ENCODE peak calls at places on chromosomes 13 and 19, in six cellular contexts. One of them, this sample, is unnamed.

GRCh38 chr13:112254061-112254818 is 121.9 kb upstream of the SPACA7 start:
- DNase-seq in stimulated activated CD8-positive, alpha-beta memory T cell treated with anti-CD3 and anti-CD28 coated beads, Interleukin-4, amount 100 ng/mL, for 4 hours: no peak
- DNase-seq in heart left ventricle: no peak
- DNase-seq in tibial nerve: no peak
- DNase-seq in mesothelial cell of epicardium: no peak
- DNase-seq in A172: no peak
- DNase-seq in this sample: no peak

GRCh38 chr19:42553292-42554045 is 25.2 kb upstream of the CEACAM1 start:
- DNase-seq in stimulated activated CD8-positive, alpha-beta memory T cell treated with anti-CD3 and anti-CD28 coated beads, Interleukin-4, amount 100 ng/mL, for 4 hours: no peak
- DNase-seq in heart left ventricle: peak
- DNase-seq in tibial nerve: no peak
- DNase-seq in mesothelial cell of epicardium: no peak
- DNase-seq in A172: peak
- DNase-seq in this sample: no peak

GRCh38 chr19:16367269-16367683 is 42.6 kb downstream of the KLF2 start:
- DNase-seq in stimulated activated CD8-positive, alpha-beta memory T cell treated with anti-CD3 and anti-CD28 coated beads, Interleukin-4, amount 100 ng/mL, for 4 hours: no peak
- DNase-seq in heart left ventricle: no peak
- DNase-seq in tibial nerve: no peak
- DNase-seq in mesothelial cell of epicardium: no peak
- DNase-seq in A172: no peak
- DNase-seq in this sample: no peak

GRCh38 chr13:40206241-40207109 is 460.0 kb downstream of the FOXO1 start:
- DNase-seq in stimulated activated CD8-positive, alpha-beta memory T cell treated with anti-CD3 and anti-CD28 coated beads, Interleukin-4, amount 100 ng/mL, for 4 hours: no peak
- DNase-seq in heart left ventricle: no peak
- DNase-seq in tibial nerve: no peak
- DNase-seq in mesothelial cell of epicardium: no peak
- DNase-seq in A172: no peak
- DNase-seq in this sample: no peak

GRCh38 chr19:6692027-6692426 is 22.1 kb upstream of the TNFSF14 start:
- DNase-seq in stimulated activated CD8-positive, alpha-beta memory T cell treated with anti-CD3 and anti-CD28 coated beads, Interleukin-4, amount 100 ng/mL, for 4 hours: no peak
- DNase-seq in heart left ventricle: no peak
- DNase-seq in tibial nerve: no peak
- DNase-seq in mesothelial cell of epicardium: no peak
- DNase-seq in A172: no peak
- DNase-seq in this sample: no peak

GRCh38 chr19:34428549-34429285 is 536 bp downstream of the UBA2 start:
- DNase-seq in stimulated activated CD8-positive, alpha-beta memory T cell treated with anti-CD3 and anti-CD28 coated beads, Interleukin-4, amount 100 ng/mL, for 4 hours: no peak
- DNase-seq in heart left ventricle: peak
- DNase-seq in tibial nerve: peak
- DNase-seq in mesothelial cell of epicardium: peak
- DNase-seq in A172: no peak
- DNase-seq in this sample: no peak

GRCh38 chr13:50552424-50552966 is 291.0 kb downstream of the DLEU7 start:
- DNase-seq in stimulated activated CD8-positive, alpha-beta memory T cell treated with anti-CD3 and anti-CD28 coated beads, Interleukin-4, amount 100 ng/mL, for 4 hours: no peak
- DNase-seq in heart left ventricle: no peak
- DNase-seq in tibial nerve: no peak
- DNase-seq in mesothelial cell of epicardium: no peak
- DNase-seq in A172: no peak
- DNase-seq in this sample: no peak

GRCh38 chr19:28537079-28537478 is 675.9 kb downstream of the UQCRFS1 start:
- DNase-seq in stimulated activated CD8-positive, alpha-beta memory T cell treated with anti-CD3 and anti-CD28 coated beads, Interleukin-4, amount 100 ng/mL, for 4 hours: no peak
- DNase-seq in heart left ventricle: no peak
- DNase-seq in tibial nerve: no peak
- DNase-seq in mesothelial cell of epicardium: no peak
- DNase-seq in A172: no peak
- DNase-seq in this sample: no peak

GRCh38 chr13:19984430-19985218 is 26.1 kb downstream of the ZMYM2 start:
- DNase-seq in stimulated activated CD8-positive, alpha-beta memory T cell treated with anti-CD3 and anti-CD28 coated beads, Interleukin-4, amount 100 ng/mL, for 4 hours: no peak
- DNase-seq in heart left ventricle: no peak
- DNase-seq in tibial nerve: no peak
- DNase-seq in mesothelial cell of epicardium: no peak
- DNase-seq in A172: peak
- DNase-seq in this sample: no peak

GRCh38 chr19:5436101-5436947 is 18.9 kb upstream of the ZNRF4 start:
- DNase-seq in stimulated activated CD8-positive, alpha-beta memory T cell treated with anti-CD3 and anti-CD28 coated beads, Interleukin-4, amount 100 ng/mL, for 4 hours: no peak
- DNase-seq in heart left ventricle: peak
- DNase-seq in tibial nerve: no peak
- DNase-seq in mesothelial cell of epicardium: peak
- DNase-seq in A172: peak
- DNase-seq in this sample: peak

GRCh38 chr13:113545931-113546516 is 38.5 kb upstream of the TFDP1 start:
- DNase-seq in stimulated activated CD8-positive, alpha-beta memory T cell treated with anti-CD3 and anti-CD28 coated beads, Interleukin-4, amount 100 ng/mL, for 4 hours: no peak
- DNase-seq in heart left ventricle: peak
- DNase-seq in tibial nerve: no peak
- DNase-seq in mesothelial cell of epicardium: no peak
- DNase-seq in A172: no peak
- DNase-seq in this sample: no peak

GRCh38 chr13:20006206-20006605 is 47.7 kb downstream of the ZMYM2 start:
- DNase-seq in stimulated activated CD8-positive, alpha-beta memory T cell treated with anti-CD3 and anti-CD28 coated beads, Interleukin-4, amount 100 ng/mL, for 4 hours: no peak
- DNase-seq in heart left ventricle: no peak
- DNase-seq in tibial nerve: no peak
- DNase-seq in mesothelial cell of epicardium: no peak
- DNase-seq in A172: peak
- DNase-seq in this sample: no peak

GRCh38 chr13:36839281-36839680 is 20.3 kb downstream of the RFXAP start:
- DNase-seq in stimulated activated CD8-positive, alpha-beta memory T cell treated with anti-CD3 and anti-CD28 coated beads, Interleukin-4, amount 100 ng/mL, for 4 hours: no peak
- DNase-seq in heart left ventricle: no peak
- DNase-seq in tibial nerve: no peak
- DNase-seq in mesothelial cell of epicardium: no peak
- DNase-seq in A172: no peak
- DNase-seq in this sample: no peak

GRCh38 chr19:6677924-6678689 is 8.1 kb upstream of the TNFSF14 start:
- DNase-seq in stimulated activated CD8-positive, alpha-beta memory T cell treated with anti-CD3 and anti-CD28 coated beads, Interleukin-4, amount 100 ng/mL, for 4 hours: no peak
- DNase-seq in heart left ventricle: no peak
- DNase-seq in tibial nerve: no peak
- DNase-seq in mesothelial cell of epicardium: no peak
- DNase-seq in A172: no peak
- DNase-seq in this sample: no peak

GRCh38 chr13:72458701-72459100 is 268.7 kb downstream of the MZT1 start:
- DNase-seq in stimulated activated CD8-positive, alpha-beta memory T cell treated with anti-CD3 and anti-CD28 coated beads, Interleukin-4, amount 100 ng/mL, for 4 hours: no peak
- DNase-seq in heart left ventricle: no peak
- DNase-seq in tibial nerve: no peak
- DNase-seq in mesothelial cell of epicardium: no peak
- DNase-seq in A172: no peak
- DNase-seq in this sample: no peak

GRCh38 chr13:27120811-27121210 is 50.8 kb downstream of the USP12 start:
- DNase-seq in stimulated activated CD8-positive, alpha-beta memory T cell treated with anti-CD3 and anti-CD28 coated beads, Interleukin-4, amount 100 ng/mL, for 4 hours: no peak
- DNase-seq in heart left ventricle: no peak
- DNase-seq in tibial nerve: no peak
- DNase-seq in mesothelial cell of epicardium: no peak
- DNase-seq in A172: no peak
- DNase-seq in this sample: no peak

GRCh38 chr19:58400638-58400915 is 5.1 kb downstream of the RNF225 start:
- DNase-seq in stimulated activated CD8-positive, alpha-beta memory T cell treated with anti-CD3 and anti-CD28 coated beads, Interleukin-4, amount 100 ng/mL, for 4 hours: no peak
- DNase-seq in heart left ventricle: no peak
- DNase-seq in tibial nerve: no peak
- DNase-seq in mesothelial cell of epicardium: no peak
- DNase-seq in A172: no peak
- DNase-seq in this sample: no peak

GRCh38 chr13:91154553-91154952 is 192.9 kb upstream of the MIR17HG start:
- DNase-seq in stimulated activated CD8-positive, alpha-beta memory T cell treated with anti-CD3 and anti-CD28 coated beads, Interleukin-4, amount 100 ng/mL, for 4 hours: no peak
- DNase-seq in heart left ventricle: no peak
- DNase-seq in tibial nerve: no peak
- DNase-seq in mesothelial cell of epicardium: no peak
- DNase-seq in A172: no peak
- DNase-seq in this sample: no peak

GRCh38 chr13:37460211-37460610 is 138.4 kb downstream of the POSTN start:
- DNase-seq in stimulated activated CD8-positive, alpha-beta memory T cell treated with anti-CD3 and anti-CD28 coated beads, Interleukin-4, amount 100 ng/mL, for 4 hours: no peak
- DNase-seq in heart left ventricle: no peak
- DNase-seq in tibial nerve: no peak
- DNase-seq in mesothelial cell of epicardium: no peak
- DNase-seq in A172: no peak
- DNase-seq in this sample: no peak

GRCh38 chr13:33134213-33134612 is 118.0 kb downstream of the KL start:
- DNase-seq in stimulated activated CD8-positive, alpha-beta memory T cell treated with anti-CD3 and anti-CD28 coated beads, Interleukin-4, amount 100 ng/mL, for 4 hours: no peak
- DNase-seq in heart left ventricle: no peak
- DNase-seq in tibial nerve: no peak
- DNase-seq in mesothelial cell of epicardium: no peak
- DNase-seq in A172: no peak
- DNase-seq in this sample: no peak

GRCh38 chr19:38655148-38655824 is 7.8 kb downstream of the ACTN4 start:
- DNase-seq in stimulated activated CD8-positive, alpha-beta memory T cell treated with anti-CD3 and anti-CD28 coated beads, Interleukin-4, amount 100 ng/mL, for 4 hours: no peak
- DNase-seq in heart left ventricle: no peak
- DNase-seq in tibial nerve: no peak
- DNase-seq in mesothelial cell of epicardium: no peak
- DNase-seq in A172: no peak
- DNase-seq in this sample: no peak

GRCh38 chr19:51808333-51808986 is 13.5 kb downstream of the FPR3 start:
- DNase-seq in stimulated activated CD8-positive, alpha-beta memory T cell treated with anti-CD3 and anti-CD28 coated beads, Interleukin-4, amount 100 ng/mL, for 4 hours: no peak
- DNase-seq in heart left ventricle: no peak
- DNase-seq in tibial nerve: no peak
- DNase-seq in mesothelial cell of epicardium: no peak
- DNase-seq in A172: peak
- DNase-seq in this sample: no peak

GRCh38 chr19:47095707-47096704 is 17.6 kb downstream of the ZC3H4 start:
- DNase-seq in stimulated activated CD8-positive, alpha-beta memory T cell treated with anti-CD3 and anti-CD28 coated beads, Interleukin-4, amount 100 ng/mL, for 4 hours: no peak
- DNase-seq in heart left ventricle: peak
- DNase-seq in tibial nerve: no peak
- DNase-seq in mesothelial cell of epicardium: no peak
- DNase-seq in A172: peak
- DNase-seq in this sample: no peak

GRCh38 chr19:5138606-5139594 is 170.0 kb downstream of the KDM4B start:
- DNase-seq in stimulated activated CD8-positive, alpha-beta memory T cell treated with anti-CD3 and anti-CD28 coated beads, Interleukin-4, amount 100 ng/mL, for 4 hours: peak
- DNase-seq in heart left ventricle: peak
- DNase-seq in tibial nerve: peak
- DNase-seq in mesothelial cell of epicardium: no peak
- DNase-seq in A172: peak
- DNase-seq in this sample: no peak

GRCh38 chr19:30070198-30070969 is 128.3 kb downstream of the URI1 start:
- DNase-seq in stimulated activated CD8-positive, alpha-beta memory T cell treated with anti-CD3 and anti-CD28 coated beads, Interleukin-4, amount 100 ng/mL, for 4 hours: no peak
- DNase-seq in heart left ventricle: no peak
- DNase-seq in tibial nerve: no peak
- DNase-seq in mesothelial cell of epicardium: no peak
- DNase-seq in A172: no peak
- DNase-seq in this sample: no peak

GRCh38 chr13:31234729-31235128 is 35.0 kb downstream of the B3GLCT start:
- DNase-seq in stimulated activated CD8-positive, alpha-beta memory T cell treated with anti-CD3 and anti-CD28 coated beads, Interleukin-4, amount 100 ng/mL, for 4 hours: no peak
- DNase-seq in heart left ventricle: no peak
- DNase-seq in tibial nerve: no peak
- DNase-seq in mesothelial cell of epicardium: no peak
- DNase-seq in A172: no peak
- DNase-seq in this sample: no peak

This sample was measured in cerebellar nuclear complex.